ENCODE peak calls at places on chromosomes 4 and X, in seven cellular contexts. N is neuronal stem cell, E is H9, O is mesenchymal stem cell, L is mesendoderm, J is trophoblast cell, Q is H1. P is an unnamed sample.

GRCh38 chrX:114500622-114501021 is 83.3 kb upstream of the HTR2C start:
- DNase-seq in N (no peak), E (no peak), O (no peak), L (no peak), J (no peak), Q (no peak), P (no peak)

GRCh38 chr4:112968456-112969159 is 80.8 kb upstream of the ANK2 start:
- DNase-seq in N (no peak), E (no peak), O (peak), L (no peak), J (no peak), Q (no peak), P (peak)

GRCh38 chrX:49286136-49286535 is 16.5 kb downstream of the PPP1R3F start:
- DNase-seq in N (no peak), E (no peak), O (no peak), L (no peak), J (no peak), Q (no peak), P (no peak)

GRCh38 chrX:68719904-68720614 is 72.6 kb downstream of the STARD8 start:
- DNase-seq in N (no peak), E (no peak), O (peak), L (peak), J (peak), Q (no peak), P (no peak)

GRCh38 chr4:142614621-142615323 is 231.3 kb downstream of the INPP4B start:
- DNase-seq in N (no peak), E (no peak), O (no peak), L (no peak), J (no peak), Q (no peak), P (peak)

GRCh38 chr4:85793256-85793655 is 318.3 kb downstream of the ARHGAP24 start:
- DNase-seq in N (no peak), E (no peak), O (peak), L (no peak), J (no peak), Q (no peak), P (no peak)

GRCh38 chr4:101349346-101350064 is 2.2 kb upstream of the PPP3CA start:
- DNase-seq in N (no peak), E (no peak), O (no peak), L (no peak), J (no peak), Q (no peak), P (no peak)

GRCh38 chr4:39642885-39643550 is 4.4 kb upstream of the SMIM14 start:
- DNase-seq in N (no peak), E (no peak), O (no peak), L (no peak), J (no peak), Q (no peak), P (peak)

GRCh38 chr4:143207555-143207954 is 22.8 kb downstream of the USP38 start:
- DNase-seq in N (no peak), E (no peak), O (peak), L (peak), J (peak), Q (no peak), P (peak)

GRCh38 chr4:58940167-58940566 is 1830.0 kb upstream of the IGFBP7 start:
- DNase-seq in N (no peak), E (no peak), O (peak), L (no peak), J (no peak), Q (no peak), P (no peak)

GRCh38 chrX:134443461-134443860 is 16.5 kb upstream of the HPRT1 start:
- DNase-seq in N (no peak), E (no peak), O (no peak), L (no peak), J (no peak), Q (no peak), P (no peak)

GRCh38 chrX:153582896-153583295 is 16.0 kb downstream of the CCNQ start:
- DNase-seq in N (no peak), E (no peak), O (peak), L (no peak), J (peak), Q (no peak), P (peak)

GRCh38 chr4:101790521-101791188 is at the start of gene BANK1:
- DNase-seq in N (peak), E (peak), O (peak), L (peak), J (peak), Q (peak), P (peak)

GRCh38 chr4:24137596-24137962 is 247.7 kb upstream of the PPARGC1A start:
- DNase-seq in N (no peak), E (no peak), O (no peak), L (no peak), J (no peak), Q (no peak), P (no peak)

GRCh38 chr4:41590591-41590990 is 52.6 kb downstream of the LIMCH1 start:
- DNase-seq in N (no peak), E (no peak), O (no peak), L (no peak), J (no peak), Q (no peak), P (no peak)

GRCh38 chr4:71441186-71442169 is 102.7 kb downstream of the SLC4A4 start:
- DNase-seq in N (no peak), E (no peak), O (no peak), L (no peak), J (peak), Q (no peak), P (peak)

GRCh38 chr4:8725071-8725841 is 132.7 kb downstream of the CPZ start:
- DNase-seq in N (no peak), E (peak), O (no peak), L (peak), J (no peak), Q (peak), P (no peak)

GRCh38 chr4:76688737-76689078 is 209.2 kb downstream of the SOWAHB start:
- DNase-seq in N (no peak), E (no peak), O (no peak), L (no peak), J (peak), Q (no peak), P (peak)

GRCh38 chrX:78315745-78316144 is 11.7 kb downstream of the CYSLTR1 start:
- DNase-seq in N (no peak), E (no peak), O (no peak), L (no peak), J (no peak), Q (no peak), P (no peak)

GRCh38 chr4:184778325-184778724 is 44.4 kb upstream of the CENPU start:
- DNase-seq in N (no peak), E (no peak), O (no peak), L (no peak), J (no peak), Q (no peak), P (no peak)

GRCh38 chrX:131881194-131881593 is 141.9 kb upstream of the STK26 start:
- DNase-seq in N (no peak), E (no peak), O (no peak), L (peak), J (no peak), Q (no peak), P (no peak)

GRCh38 chrX:47247206-47247998 is 14.6 kb downstream of the USP11 start:
- DNase-seq in N (no peak), E (no peak), O (peak), L (no peak), J (no peak), Q (no peak), P (peak)

GRCh38 chrX:155334486-155335316 is at the start of gene CLIC2:
- DNase-seq in N (no peak), E (no peak), O (peak), L (no peak), J (peak), Q (no peak), P (peak)

GRCh38 chrX:105315301-105315700 is 94.8 kb upstream of the TEX13A start:
- DNase-seq in N (no peak), E (no peak), O (no peak), L (no peak), J (peak), Q (no peak), P (peak)

GRCh38 chrX:13283968-13284914 is 35.6 kb downstream of the ATXN3L start:
- DNase-seq in N (no peak), E (peak), O (peak), L (peak), J (no peak), Q (no peak), P (peak)

DNA sequence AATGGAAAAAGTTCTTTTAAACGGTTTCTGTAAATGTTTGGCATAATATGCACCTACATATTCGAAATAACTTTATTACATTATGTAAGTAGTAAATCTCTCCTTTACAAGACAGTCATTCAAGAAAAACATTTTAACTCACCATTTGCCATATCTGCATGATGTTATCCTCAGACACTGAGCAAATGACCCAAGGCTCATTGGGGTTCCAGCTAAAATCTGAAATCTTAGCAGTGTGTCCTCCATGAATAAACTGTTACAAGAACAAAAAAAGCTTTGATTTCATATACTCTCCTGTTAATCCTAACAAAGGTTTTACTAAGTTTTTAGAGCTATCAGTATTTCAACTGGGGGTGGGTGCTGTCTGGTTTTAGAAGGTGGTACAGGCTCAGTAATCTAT is 24.5 kb downstream of the RBBP7 start:
- DNase-seq in N (no peak), E (no peak), O (no peak), L (no peak), J (no peak), Q (no peak), P (no peak)
- H2BK5ac ChIP-seq in N (no peak), E (no peak), O (no peak), L (no peak), J (no peak), Q (no peak), P (no peak)

DNA sequence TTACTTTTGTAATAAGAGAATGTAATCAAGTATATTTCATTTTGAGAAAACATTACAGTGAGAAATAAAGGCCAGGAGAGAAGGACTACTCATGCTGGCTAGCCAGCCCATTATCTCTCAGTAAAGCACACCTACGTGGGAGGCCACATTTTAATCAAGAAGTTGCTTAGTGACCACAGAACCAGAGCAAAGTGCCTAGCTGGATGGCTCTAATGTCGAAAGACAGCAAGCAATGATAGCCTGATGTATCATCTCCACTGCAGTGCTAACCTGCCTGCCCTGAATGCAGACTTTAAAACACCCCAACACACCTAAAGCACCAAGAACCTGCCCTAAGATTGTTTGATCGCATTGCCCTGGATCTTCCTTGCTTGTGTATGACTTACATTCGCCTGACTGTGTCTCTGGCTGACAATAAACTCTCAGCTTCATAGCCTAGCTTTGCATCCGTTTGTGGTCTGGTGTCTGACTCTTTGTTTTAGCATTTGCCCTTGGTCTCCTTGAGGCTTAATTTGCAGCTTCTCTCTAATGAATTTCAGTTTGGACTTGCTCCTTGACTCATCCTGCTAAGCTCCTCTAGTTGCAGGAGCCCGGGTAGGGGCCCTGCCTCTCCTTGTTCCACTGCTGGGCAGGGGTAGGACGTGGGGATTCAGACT is 31.4 kb upstream of the SOWAHD start:
- DNase-seq in N (no peak), E (no peak), O (peak), L (peak), J (no peak), Q (no peak), P (no peak)
- H2BK5ac ChIP-seq in N (no peak), E (no peak), O (no peak), L (no peak), J (no peak), Q (no peak), P (no peak)

GRCh38 chr4:151905197-151905596 is 144.4 kb upstream of the GATB start:
- DNase-seq in N (no peak), E (no peak), O (no peak), L (no peak), J (no peak), Q (no peak), P (no peak)
- H2BK5ac ChIP-seq in N (no peak), E (no peak), O (no peak), L (no peak), J (no peak), Q (no peak), P (no peak)

GRCh38 chr4:13821522-13821921 is 194.0 kb upstream of the BOD1L1 start:
- DNase-seq in N (peak), E (peak), O (peak), L (peak), J (no peak), Q (peak), P (no peak)
- H2BK5ac ChIP-seq in N (no peak), E (no peak), O (no peak), L (no peak), J (no peak), Q (no peak), P (no peak)